ENCODE peak calls at places on chromosomes 2 and 18, in six cellular contexts. B is mammary epithelial cell, K is K562, S is upper lobe of right lung, C is spleen, N is left ventricle myocardium inferior. E is an unnamed sample. For H3K9me3, the result is how much of the 10 kb centered on the place peaks cover.

GRCh38 chr2:144669196-144669987 is 149.5 kb upstream of the ZEB2 start:
- DNase-seq in B (no peak), S (no peak), C (no peak), N (no peak), K (no peak), E (no peak)

GRCh38 chr18:47717257-47717656 is 213.2 kb downstream of the SMAD2 start:
- DNase-seq in C (no peak), B (no peak), S (no peak), K (no peak), N (no peak), E (no peak)

GRCh38 chr2:81467096-81467495 is 1162.5 kb upstream of the LRRTM1 start:
- DNase-seq in N (no peak), S (peak), B (no peak), C (no peak), K (no peak), E (no peak)

GRCh38 chr2:29655391-29656086 is 265.8 kb downstream of the ALK start:
- DNase-seq in S (no peak), B (no peak), K (no peak), C (no peak), N (no peak), E (peak)

GRCh38 chr2:173346035-173346434 is 8.6 kb upstream of the CDCA7 start:
- DNase-seq in K (no peak), N (no peak), C (no peak), S (no peak), B (peak), E (no peak)

GRCh38 chr2:219782999-219783398 is 155.6 kb downstream of the SLC4A3 start:
- DNase-seq in K (no peak), N (no peak), S (no peak), B (no peak), C (no peak), E (no peak)

GRCh38 chr18:44579028-44579692 is 101.5 kb upstream of the SETBP1 start:
- DNase-seq in S (no peak), B (peak), N (no peak), C (no peak), K (peak), E (peak)

GRCh38 chr18:43160509-43160908 is 45.0 kb upstream of the RIT2 start:
- DNase-seq in N (no peak), B (peak), C (no peak), K (no peak), S (no peak), E (peak)

GRCh38 chr18:74268933-74269620 is 22.7 kb downstream of the CYB5A start:
- DNase-seq in N (peak), S (no peak), B (no peak), C (no peak), K (peak), E (no peak)

GRCh38 chr2:67872481-67872880 is 190.3 kb downstream of the C1D start:
- DNase-seq in C (no peak), B (no peak), N (no peak), S (no peak), K (no peak), E (no peak)

GRCh38 chr2:83420993-83421392 is 1038.1 kb downstream of the SUCLG1 start:
- DNase-seq in C (no peak), K (no peak), N (no peak), B (no peak), S (no peak), E (no peak)

GRCh38 chr2:223055140-223055539 is 3.1 kb downstream of the KCNE4 start:
- DNase-seq in N (no peak), K (no peak), C (no peak), B (no peak), S (no peak), E (peak)

GRCh38 chr18:8898990-8899389 is 193.6 kb downstream of the MTCL1 start:
- DNase-seq in S (no peak), C (no peak), N (no peak), K (no peak), B (no peak), E (no peak)

GRCh38 chr2:232488721-232489300 is 1.2 kb upstream of the ECEL1 start:
- DNase-seq in B (no peak), N (peak), S (peak), C (peak), K (no peak), E (no peak)

GRCh38 chr2:168044579-168044978 is 202.8 kb downstream of the STK39 start:
- DNase-seq in N (no peak), B (no peak), C (no peak), S (no peak), K (no peak), E (no peak)

GRCh38 chr2:1437101-1437500 is 23.8 kb downstream of the TPO start:
- DNase-seq in S (no peak), C (no peak), B (no peak), N (no peak), K (no peak), E (no peak)

GRCh38 chr2:166449439-166449838 is 44.6 kb downstream of the SCN7A start:
- DNase-seq in S (no peak), C (no peak), K (no peak), B (no peak), N (no peak), E (no peak)

GRCh38 chr18:5943514-5943913 is 48.2 kb upstream of the TMEM200C start:
- DNase-seq in B (no peak), S (no peak), N (no peak), C (no peak), K (no peak), E (no peak)

GRCh38 chr2:230124792-230125452 is 56.2 kb upstream of the SLC16A14 start:
- DNase-seq in C (peak), N (peak), S (peak), K (no peak), B (no peak), E (no peak)

GRCh38 chr2:132665401-132665800 is 4.6 kb downstream of the LYPD1 start:
- DNase-seq in C (no peak), N (no peak), S (no peak), K (no peak), B (no peak), E (no peak)

GRCh38 chr18:36786686-36787085 is 42.1 kb downstream of the TPGS2 start:
- DNase-seq in C (no peak), S (peak), K (no peak), N (peak), B (peak), E (peak)

GRCh38 chr2:234448506-234449169 is 48.2 kb downstream of the ARL4C start:
- DNase-seq in B (no peak), K (no peak), N (no peak), S (no peak), C (no peak), E (no peak)

GRCh38 chr2:25561136-25561850 is 112.1 kb downstream of the DTNB start:
- DNase-seq in B (no peak), K (no peak), C (no peak), N (no peak), S (no peak), E (no peak)

GRCh38 chr2:195710407-195710806 is 53.4 kb downstream of the SLC39A10 start:
- DNase-seq in B (peak), K (no peak), C (no peak), N (no peak), S (no peak), E (peak)

GRCh38 chr2:69073928-69074575 is 61.1 kb downstream of the ANTXR1 start:
- DNase-seq in C (no peak), K (no peak), S (no peak), N (no peak), B (peak), E (no peak)

GRCh38 chr18:67710639-67711038 is 194.1 kb upstream of the DSEL start:
- DNase-seq in S (no peak), N (no peak), C (no peak), K (no peak), B (no peak), E (no peak)

DNA sequence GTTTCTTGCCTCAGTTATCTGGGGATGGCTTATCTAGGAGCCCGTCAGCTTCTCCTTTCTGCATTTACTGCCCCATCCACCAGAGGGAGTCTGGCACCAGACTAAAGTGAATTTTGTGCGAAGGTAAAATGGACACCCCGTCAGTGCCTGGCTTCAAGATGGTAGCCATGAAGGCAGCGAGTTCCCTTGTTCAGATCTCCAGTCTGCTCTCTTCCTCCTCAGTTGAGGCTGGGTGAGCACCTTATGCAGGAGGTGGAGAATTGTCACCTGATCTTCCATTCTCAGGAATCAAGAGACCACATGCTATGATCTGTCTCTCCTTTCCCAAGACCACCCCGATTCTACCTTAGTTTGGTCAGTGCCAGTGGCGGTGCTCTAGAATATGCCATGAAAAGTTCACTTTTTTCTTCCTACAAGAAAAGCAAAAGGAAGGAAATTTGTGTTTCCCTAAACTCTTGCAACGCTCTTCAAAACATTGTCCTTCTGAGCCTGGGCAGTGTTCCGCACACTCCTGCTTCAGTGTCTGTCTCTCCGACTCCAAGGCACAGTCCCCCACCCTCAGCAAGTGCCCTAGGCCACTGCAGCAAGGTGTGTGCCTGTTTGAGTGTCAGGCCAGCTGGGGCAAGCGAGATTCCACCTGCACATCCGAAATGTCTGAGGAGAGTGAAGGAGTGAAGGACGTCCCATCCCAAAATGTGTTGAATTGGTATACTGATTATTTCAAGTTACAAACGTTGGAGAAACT is 168.6 kb downstream of the SS18 start:
- DNase-seq in N (no peak), S (no peak), B (peak), K (peak), C (no peak), E (peak)
- H3K4me3 ChIP-seq in N (no peak), S (no peak), B (no peak), K (no peak), C (no peak), E (no peak)

GRCh38 chr18:12554796-12555388 is 103.0 kb downstream of the SPIRE1 start:
- DNase-seq in B (no peak), N (no peak), S (no peak), C (no peak), K (no peak), E (no peak)

GRCh38 chr18:12552884-12553242 is 105.0 kb downstream of the SPIRE1 start:
- DNase-seq in N (no peak), S (no peak), C (no peak), B (peak), K (no peak), E (no peak)

GRCh38 chr18:12559319-12559718 is 98.6 kb downstream of the SPIRE1 start:
- DNase-seq in N (no peak), K (no peak), S (no peak), C (no peak), B (no peak), E (no peak)

DNA sequence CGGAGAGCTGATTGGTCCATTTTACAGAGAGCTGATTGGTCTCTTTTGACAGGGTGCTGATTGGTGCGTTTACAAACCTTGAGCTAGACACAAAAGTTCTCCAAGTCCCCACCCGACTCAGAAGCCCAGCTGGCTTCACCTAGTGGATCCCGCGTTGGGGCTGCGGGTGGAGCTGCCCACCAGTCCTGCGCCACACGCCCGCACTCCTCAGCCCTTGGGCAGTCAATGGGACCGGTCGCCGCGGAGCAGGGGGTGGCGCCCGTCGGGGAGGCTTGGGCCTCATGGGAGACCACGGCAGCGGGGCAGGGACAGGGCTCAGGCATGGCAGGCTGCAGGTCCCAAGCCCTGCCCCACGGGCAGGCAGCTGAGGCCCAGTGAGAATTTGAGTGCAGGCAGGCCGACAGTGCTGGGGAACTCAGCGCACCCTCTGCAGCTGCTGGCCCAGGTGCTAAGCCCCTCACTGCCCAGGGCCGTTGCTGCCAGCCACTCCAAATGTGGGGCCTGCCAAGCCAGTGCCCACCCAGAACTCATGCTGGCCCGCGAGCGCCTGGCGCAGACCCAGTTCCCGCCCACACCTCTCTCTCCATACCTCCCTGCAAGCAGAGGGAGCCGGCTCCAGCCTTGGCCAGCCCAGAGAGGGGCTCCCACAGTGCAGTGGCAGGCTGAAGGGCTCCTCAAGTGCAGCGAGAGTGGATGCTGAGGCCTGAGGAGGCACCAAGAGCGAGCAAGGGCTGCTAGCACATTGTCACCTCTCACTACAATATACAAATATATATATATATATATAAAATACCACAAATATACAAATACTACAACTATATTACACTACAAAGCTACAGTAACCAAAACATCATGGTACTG is 100.7 kb downstream of the SPIRE1 start:
- DNase-seq in N (no peak), K (no peak), C (no peak), B (no peak), S (no peak), E (no peak)
- H3K9me3 ChIP-seq in N (under half), K (under half), C (under half), B (under half), S (under half), E (under half)

DNA sequence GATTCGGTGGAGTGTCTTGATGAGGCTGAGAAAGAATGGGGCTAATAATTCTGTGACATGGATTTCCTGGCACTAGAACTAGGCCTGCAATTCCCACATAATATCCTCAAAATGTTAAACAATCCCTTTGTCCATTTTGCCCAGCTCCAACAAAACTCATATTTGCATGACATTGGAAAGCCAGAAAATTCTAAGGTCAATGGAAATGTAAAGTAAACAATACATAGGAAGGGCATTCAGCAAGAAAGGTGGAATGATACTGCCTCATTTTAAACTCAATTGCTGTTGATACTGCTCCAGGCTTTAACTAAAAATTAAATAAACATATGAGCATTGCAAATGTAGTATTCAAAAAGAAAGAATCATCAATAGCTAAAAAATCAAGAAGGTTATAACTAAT is 434.8 kb upstream of the SLC8A1 start:
- DNase-seq in C (no peak), B (no peak), N (no peak), K (no peak), S (no peak), E (no peak)
- H3K4me3 ChIP-seq in C (no peak), B (no peak), N (no peak), K (no peak), S (no peak), E (no peak)

GRCh38 chr2:6310186-6310909 is 555.4 kb downstream of the CMPK2 start:
- DNase-seq in K (no peak), S (no peak), B (no peak), C (no peak), N (no peak), E (no peak)

GRCh38 chr2:6310910-6311215 is 554.8 kb downstream of the CMPK2 start:
- DNase-seq in K (no peak), B (no peak), C (no peak), N (no peak), S (no peak), E (no peak)

GRCh38 chr2:6309415-6310185 is 556.1 kb downstream of the CMPK2 start:
- DNase-seq in N (no peak), B (no peak), K (no peak), S (no peak), C (no peak), E (no peak)

GRCh38 chr2:6314218-6314855 is 551.4 kb downstream of the CMPK2 start:
- DNase-seq in B (no peak), K (no peak), C (no peak), S (no peak), N (no peak), E (no peak)

DNA sequence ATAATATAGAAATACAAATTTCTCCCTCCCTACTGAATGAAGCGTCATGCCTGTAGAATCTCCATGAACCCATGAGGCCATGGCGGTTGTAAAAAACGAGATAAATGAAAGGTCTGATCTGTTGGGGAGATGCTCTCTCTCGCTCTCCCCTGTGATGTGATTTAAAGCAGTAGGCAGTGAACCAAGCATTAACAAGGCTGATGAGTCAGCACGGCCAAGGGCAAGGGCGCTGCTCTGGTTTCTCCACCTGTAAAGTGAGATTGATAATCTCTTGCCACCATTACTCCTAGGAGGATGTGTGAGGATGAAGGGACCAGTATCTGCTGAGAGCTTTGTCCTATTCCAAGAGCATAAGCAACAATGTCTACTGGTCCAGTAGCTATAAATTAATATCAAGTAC is 553.3 kb downstream of the CMPK2 start:
- DNase-seq in N (no peak), B (no peak), C (no peak), K (no peak), S (no peak), E (no peak)
- H3K9me3 ChIP-seq in N (under half), B (under half), C (under half), K (under half), S (under half), E (under half)

GRCh38 chr2:24176326-24176725 is 1.5 kb downstream of the FAM228A start:
- DNase-seq in C (no peak), N (no peak), S (no peak), B (no peak), K (no peak), E (no peak)

GRCh38 chr2:24179683-24180082 is 4.8 kb downstream of the FAM228A start:
- DNase-seq in C (no peak), K (no peak), N (no peak), S (no peak), B (no peak), E (no peak)

GRCh38 chr2:24174851-24175277 is at the start of gene FAM228A:
- DNase-seq in B (no peak), S (no peak), K (no peak), N (no peak), C (no peak), E (no peak)

DNA sequence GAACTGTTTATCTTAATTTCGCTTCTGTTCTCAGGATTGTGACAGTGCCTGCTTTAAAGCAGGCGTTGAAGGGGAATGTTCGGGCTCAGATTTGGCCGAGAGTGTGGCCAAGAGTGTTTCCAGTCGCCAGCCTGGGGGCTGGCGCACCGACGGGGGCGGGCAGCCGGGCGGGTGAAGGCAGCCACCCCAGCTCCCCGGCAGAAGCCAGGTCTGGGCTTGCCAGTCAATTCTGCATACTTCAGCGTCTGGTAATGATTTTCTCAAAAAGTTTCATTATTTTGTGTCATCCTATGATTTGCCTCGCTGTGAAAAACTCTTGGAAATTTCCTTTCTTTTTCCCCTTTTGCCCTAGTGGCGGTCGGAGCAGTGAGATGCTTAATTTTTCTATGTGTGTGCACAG is 778 bp downstream of the FAM228A start:
- DNase-seq in S (no peak), K (no peak), C (no peak), B (peak), N (no peak), E (peak)
- H3K4me3 ChIP-seq in S (no peak), K (no peak), C (no peak), B (peak), N (peak), E (peak)

GRCh38 chr2:88687384-88687783 is 4.1 kb upstream of the RPIA start:
- DNase-seq in B (no peak), C (no peak), N (no peak), K (no peak), S (no peak), E (no peak)

GRCh38 chr2:88683160-88684021 is 8.1 kb upstream of the RPIA start:
- DNase-seq in S (no peak), K (peak), N (no peak), B (peak), C (no peak), E (no peak)

GRCh38 chr2:88686320-88686719 is 5.2 kb upstream of the RPIA start:
- DNase-seq in N (no peak), K (no peak), S (no peak), C (no peak), B (no peak), E (no peak)

GRCh38 chr2:88680916-88681315 is 10.6 kb upstream of the RPIA start:
- DNase-seq in C (no peak), K (no peak), B (no peak), N (no peak), S (no peak), E (no peak)

DNA sequence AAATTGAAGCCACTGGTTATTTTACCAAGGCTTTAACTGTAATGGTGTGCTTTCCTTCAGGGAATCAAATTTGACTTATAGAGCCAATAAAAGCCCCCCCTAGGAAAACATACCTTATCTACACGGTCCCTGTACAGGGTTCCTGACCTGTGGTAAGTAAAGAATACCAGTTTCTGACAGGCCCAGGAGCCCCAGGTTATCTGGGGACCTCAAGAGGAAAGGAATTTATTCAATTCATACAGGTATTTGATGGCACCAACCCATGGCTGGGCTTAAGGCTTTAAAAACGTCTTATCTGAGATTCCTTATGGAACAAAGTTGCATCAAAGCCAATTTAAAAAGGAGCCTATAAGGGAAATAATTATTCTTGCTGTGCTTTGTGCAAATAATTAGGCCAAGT is 7.0 kb upstream of the RPIA start:
- DNase-seq in K (no peak), C (no peak), B (no peak), S (no peak), N (no peak), E (no peak)
- H3K9me3 ChIP-seq in K (under half), C (under half), B (under half), S (under half), N (under half), E (under half)